ENCODE peak calls at places on chromosomes 13 and 19, in ten cellular contexts. P is endothelial cell; X is lower leg skin; O is choroid plexus epithelial cell; V is mammary epithelial cell; T is CD8-positive, alpha-beta T cell; U is neural progenitor cell; J is ovary; C is glutamatergic neuron; R is progenitor cell of endocrine pancreas. F is an unnamed sample.

GRCh38 chr13:73224708-73225107 is 165.9 kb downstream of the KLF5 start:
- DNase-seq in P (no peak), X (no peak), O (peak), V (peak), T (no peak), U (no peak), J (no peak), C (no peak), R (no peak), F (no peak)

GRCh38 chr13:48009298-48009697 is 8.2 kb upstream of the SUCLA2 start:
- DNase-seq in P (no peak), X (no peak), O (peak), V (peak), T (no peak), U (no peak), J (no peak), C (no peak), R (no peak), F (no peak)

GRCh38 chr13:80040219-80040976 is 300.5 kb downstream of the SPRY2 start:
- DNase-seq in P (no peak), X (no peak), O (peak), V (peak), T (no peak), U (no peak), J (no peak), C (no peak), R (no peak), F (no peak)

GRCh38 chr19:29860492-29860891 is 48.7 kb downstream of the CCNE1 start:
- DNase-seq in P (no peak), X (no peak), O (no peak), V (no peak), T (no peak), U (peak), J (no peak), C (no peak), R (no peak), F (no peak)

GRCh38 chr13:37657134-37657533 is 58.6 kb upstream of the POSTN start:
- DNase-seq in P (no peak), X (no peak), O (peak), V (peak), T (no peak), U (no peak), J (no peak), C (no peak), R (no peak), F (no peak)

GRCh38 chr13:41075034-41075433 is 13.7 kb downstream of the WBP4 start:
- DNase-seq in P (peak), X (no peak), O (peak), V (no peak), T (no peak), U (peak), J (no peak), C (no peak), R (no peak), F (no peak)

GRCh38 chr13:51879133-51879532 is 17.4 kb downstream of the CCDC70 start:
- DNase-seq in P (no peak), X (no peak), O (no peak), V (no peak), T (no peak), U (no peak), J (no peak), C (no peak), R (no peak), F (no peak)

GRCh38 chr13:73335226-73335625 is 276.4 kb downstream of the KLF5 start:
- DNase-seq in P (no peak), X (no peak), O (peak), V (peak), T (no peak), U (no peak), J (no peak), C (no peak), R (no peak), F (no peak)

GRCh38 chr13:38819053-38819452 is 132.2 kb downstream of the FREM2 start:
- DNase-seq in P (no peak), X (no peak), O (peak), V (peak), T (no peak), U (peak), J (no peak), C (no peak), R (no peak), F (no peak)

GRCh38 chr13:49292742-49293498 is 45.2 kb downstream of the CDADC1 start:
- DNase-seq in P (no peak), X (no peak), O (peak), V (no peak), T (no peak), U (no peak), J (peak), C (peak), R (no peak), F (no peak)

GRCh38 chr13:73828811-73829210 is 305.4 kb downstream of the KLF12 start:
- DNase-seq in P (no peak), X (no peak), O (no peak), V (no peak), T (no peak), U (no peak), J (no peak), C (no peak), R (no peak), F (no peak)

GRCh38 chr13:32252812-32253440 is 62.2 kb downstream of the ZAR1L start:
- DNase-seq in P (no peak), X (no peak), O (no peak), V (no peak), T (no peak), U (no peak), J (no peak), C (no peak), R (no peak), F (no peak)

GRCh38 chr19:12913011-12913561 is 6.0 kb downstream of the SYCE2 start:
- DNase-seq in P (no peak), X (peak), O (peak), V (no peak), T (no peak), U (peak), J (peak), C (peak), R (no peak), F (no peak)

GRCh38 chr13:45242070-45242469 is 41.2 kb upstream of the KCTD4 start:
- DNase-seq in P (no peak), X (no peak), O (peak), V (peak), T (no peak), U (no peak), J (no peak), C (no peak), R (no peak), F (no peak)

GRCh38 chr19:3586707-3587346 is 1.5 kb downstream of the GIPC3 start:
- DNase-seq in P (no peak), X (no peak), O (no peak), V (no peak), T (no peak), U (no peak), J (no peak), C (no peak), R (no peak), F (no peak)

GRCh38 chr19:15544283-15544682 is 36.0 kb downstream of the CYP4F22 start:
- DNase-seq in P (no peak), X (no peak), O (no peak), V (no peak), T (no peak), U (no peak), J (no peak), C (no peak), R (no peak), F (no peak)

GRCh38 chr19:19315444-19315843 is 4.9 kb downstream of the SUGP1 start:
- DNase-seq in P (no peak), X (no peak), O (no peak), V (no peak), T (no peak), U (no peak), J (no peak), C (no peak), R (no peak), F (no peak)

GRCh38 chr19:12834418-12834943 is at the start of gene RTBDN:
- DNase-seq in P (no peak), X (no peak), O (no peak), V (no peak), T (no peak), U (peak), J (no peak), C (peak), R (no peak), F (no peak)

GRCh38 chr13:25683056-25683455 is 311.3 kb downstream of the ATP8A2 start:
- DNase-seq in P (no peak), X (no peak), O (no peak), V (no peak), T (no peak), U (no peak), J (no peak), C (no peak), R (no peak), F (no peak)

GRCh38 chr13:85194482-85194881 is 604.7 kb downstream of the SLITRK6 start:
- DNase-seq in P (no peak), X (no peak), O (no peak), V (no peak), T (no peak), U (no peak), J (no peak), C (no peak), R (no peak), F (no peak)

GRCh38 chr19:3159565-3159964 is 19.0 kb upstream of the S1PR4 start:
- DNase-seq in P (no peak), X (no peak), O (no peak), V (no peak), T (no peak), U (no peak), J (no peak), C (no peak), R (no peak), F (no peak)

GRCh38 chr19:12773571-12773970 is 1.8 kb downstream of the HOOK2 start:
- DNase-seq in P (no peak), X (no peak), O (peak), V (peak), T (no peak), U (no peak), J (no peak), C (no peak), R (no peak), F (no peak)

GRCh38 chr13:73306688-73307087 is 247.9 kb downstream of the KLF5 start:
- DNase-seq in P (no peak), X (no peak), O (no peak), V (no peak), T (no peak), U (no peak), J (no peak), C (no peak), R (no peak), F (no peak)

GRCh38 chr19:703651-704446 is 4.9 kb upstream of the PALM start:
- DNase-seq in P (peak), X (peak), O (peak), V (peak), T (peak), U (peak), J (peak), C (peak), R (no peak), F (peak)

DNA sequence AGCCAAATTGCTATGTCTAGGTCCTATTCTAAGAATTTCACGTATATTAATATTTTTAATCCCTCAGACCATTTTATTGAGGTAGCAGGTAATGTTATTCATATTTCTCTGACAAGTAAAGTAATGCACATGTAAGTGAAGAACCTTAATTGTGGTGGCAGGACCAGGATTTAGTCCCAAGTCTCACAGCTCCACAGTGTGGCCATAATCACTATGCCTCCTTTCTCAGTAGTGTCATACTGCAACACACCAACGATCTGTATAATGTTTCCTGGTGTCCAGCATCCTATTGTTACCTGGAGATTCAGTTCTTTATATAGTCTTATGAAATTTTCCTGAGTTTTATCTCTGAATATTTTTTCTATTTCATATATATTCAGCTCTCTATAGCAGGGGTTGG is 340.3 kb downstream of the OLFM4 start:
- DNase-seq in P (no peak), X (no peak), O (no peak), V (no peak), T (no peak), U (peak), J (no peak), C (no peak), R (no peak), F (no peak)
- TF ChIP-seq CTCF in P (no peak), X (no peak), O (no peak), V (no peak), T (no peak), U (peak), J (no peak), C (no peak), R (no peak), F (no peak)

GRCh38 chr19:7679017-7679720 is 1.5 kb upstream of the TRAPPC5 start:
- DNase-seq in P (no peak), X (no peak), O (no peak), V (no peak), T (peak), U (no peak), J (no peak), C (peak), R (no peak), F (no peak)
- TF ChIP-seq CTCF in P (no peak), X (no peak), O (no peak), V (no peak), T (peak), U (no peak), J (no peak), C (no peak), R (no peak), F (no peak)

GRCh38 chr19:45817725-45818301 is 2.7 kb upstream of the RSPH6A start:
- DNase-seq in P (no peak), X (no peak), O (no peak), V (peak), T (no peak), U (peak), J (no peak), C (peak), R (no peak), F (no peak)
- TF ChIP-seq CTCF in P (no peak), X (no peak), O (no peak), V (no peak), T (no peak), U (no peak), J (no peak), C (no peak), R (no peak), F (no peak)

GRCh38 chr19:23436318-23436717 is 41.0 kb upstream of the ZNF91 start:
- DNase-seq in P (no peak), X (peak), O (no peak), V (no peak), T (no peak), U (no peak), J (no peak), C (no peak), R (no peak), F (no peak)
- TF ChIP-seq CTCF in P (no peak), X (no peak), O (peak), V (peak), T (no peak), U (peak), J (no peak), C (no peak), R (peak), F (no peak)